ENCODE peak calls at places on chromosomes 3 and 15, in nine cellular contexts. W is GM12865; E is transverse colon; M is colonic mucosa; G is amniotic stem cell; A is stimulated activated CD8-positive, alpha-beta memory T cell treated with anti-CD3 and anti-CD28 coated beads, Interleukin-4, amount 100 ng/mL, for 1 hour; N is mesothelial cell of epicardium; D is endothelial cell; K is GM23248. B is an unnamed sample.

GRCh38 chr15:69513986-69514385 is 61.4 kb downstream of the RPLP1 start:
- DNase-seq in W (no peak), E (no peak), M (no peak), G (no peak), A (no peak), N (no peak), D (no peak), K (no peak), B (no peak)

GRCh38 chr15:58038426-58039106 is 26.9 kb downstream of the ALDH1A2 start:
- DNase-seq in W (no peak), E (peak), M (peak), G (no peak), A (no peak), N (no peak), D (no peak), K (peak), B (no peak)

GRCh38 chr15:73753250-73754130 is at the start of gene INSYN1:
- DNase-seq in W (no peak), E (peak), M (no peak), G (no peak), A (no peak), N (peak), D (peak), K (peak), B (no peak)

GRCh38 chr3:53970656-53971055 is 79.0 kb upstream of the SELENOK start:
- DNase-seq in W (no peak), E (no peak), M (no peak), G (no peak), A (no peak), N (no peak), D (no peak), K (no peak), B (no peak)

GRCh38 chr3:178558637-178559036 is 22.4 kb downstream of the KCNMB2 start:
- DNase-seq in W (peak), E (no peak), M (no peak), G (no peak), A (no peak), N (no peak), D (no peak), K (no peak), B (no peak)

GRCh38 chr3:142873569-142873968 is 15.3 kb downstream of the PCOLCE2 start:
- DNase-seq in W (no peak), E (no peak), M (no peak), G (no peak), A (no peak), N (no peak), D (no peak), K (no peak), B (no peak)

GRCh38 chr15:58684751-58685150 is 64.8 kb downstream of the ADAM10 start:
- DNase-seq in W (no peak), E (no peak), M (no peak), G (no peak), A (no peak), N (no peak), D (no peak), K (peak), B (no peak)

GRCh38 chr3:64220161-64220560 is 5.1 kb downstream of the PRICKLE2 start:
- DNase-seq in W (no peak), E (no peak), M (no peak), G (no peak), A (no peak), N (no peak), D (no peak), K (peak), B (no peak)

GRCh38 chr15:38648116-38648843 is 83.7 kb upstream of the RASGRP1 start:
- DNase-seq in W (no peak), E (no peak), M (no peak), G (no peak), A (no peak), N (no peak), D (no peak), K (no peak), B (no peak)

GRCh38 chr15:101126618-101127502 is 125.0 kb downstream of the CHSY1 start:
- DNase-seq in W (peak), E (no peak), M (no peak), G (no peak), A (no peak), N (no peak), D (no peak), K (peak), B (no peak)

GRCh38 chr3:57951106-57951882 is 56.9 kb upstream of the FLNB start:
- DNase-seq in W (no peak), E (peak), M (peak), G (peak), A (no peak), N (no peak), D (no peak), K (peak), B (peak)

GRCh38 chr15:66751579-66751978 is 49.5 kb downstream of the SMAD6 start:
- DNase-seq in W (peak), E (no peak), M (no peak), G (no peak), A (no peak), N (no peak), D (no peak), K (peak), B (no peak)

GRCh38 chr3:193214445-193214844 is 26.6 kb upstream of the PLAAT1 start:
- DNase-seq in W (no peak), E (no peak), M (no peak), G (no peak), A (no peak), N (no peak), D (no peak), K (peak), B (no peak)

GRCh38 chr15:78800189-78800588 is 11.1 kb downstream of the ADAMTS7 start:
- DNase-seq in W (no peak), E (no peak), M (no peak), G (no peak), A (no peak), N (no peak), D (no peak), K (no peak), B (no peak)

GRCh38 chr15:56428821-56429458 is 36.0 kb downstream of the MNS1 start:
- DNase-seq in W (peak), E (no peak), M (no peak), G (no peak), A (no peak), N (no peak), D (no peak), K (peak), B (no peak)

GRCh38 chr3:177995006-177995732 is 541.1 kb upstream of the KCNMB2 start:
- DNase-seq in W (no peak), E (no peak), M (no peak), G (no peak), A (no peak), N (no peak), D (no peak), K (peak), B (no peak)

GRCh38 chr15:95988574-95988887 is 342.0 kb upstream of the NR2F2 start:
- DNase-seq in W (peak), E (no peak), M (no peak), G (no peak), A (no peak), N (no peak), D (no peak), K (peak), B (no peak)

GRCh38 chr15:70854669-70854976 is 666 bp upstream of the LARP6 start:
- DNase-seq in W (peak), E (no peak), M (no peak), G (peak), A (no peak), N (no peak), D (no peak), K (peak), B (no peak)

GRCh38 chr3:96719921-96720320 is 94.5 kb upstream of the EPHA6 start:
- DNase-seq in W (no peak), E (no peak), M (no peak), G (no peak), A (no peak), N (no peak), D (no peak), K (no peak), B (no peak)

GRCh38 chr3:126828306-126828705 is 124.3 kb downstream of the CHCHD6 start:
- DNase-seq in W (no peak), E (no peak), M (no peak), G (no peak), A (no peak), N (no peak), D (no peak), K (no peak), B (no peak)

GRCh38 chr3:156530969-156531368 is 23.9 kb downstream of the SSR3 start:
- DNase-seq in W (no peak), E (no peak), M (no peak), G (no peak), A (no peak), N (no peak), D (no peak), K (no peak), B (no peak)

GRCh38 chr15:45456212-45457106 is 66.1 kb downstream of the SLC30A4 start:
- DNase-seq in W (peak), E (peak), M (peak), G (peak), A (no peak), N (peak), D (no peak), K (peak), B (no peak)

GRCh38 chr3:193673845-193674244 is 80.8 kb downstream of the OPA1 start:
- DNase-seq in W (no peak), E (no peak), M (no peak), G (no peak), A (no peak), N (no peak), D (peak), K (no peak), B (no peak)

GRCh38 chr15:97993310-97993738 is 32.8 kb downstream of the ARRDC4 start:
- DNase-seq in W (no peak), E (no peak), M (no peak), G (no peak), A (no peak), N (no peak), D (no peak), K (peak), B (no peak)

GRCh38 chr3:137263982-137264777 is 306.4 kb downstream of the IL20RB start:
- DNase-seq in W (no peak), E (peak), M (peak), G (no peak), A (no peak), N (no peak), D (no peak), K (no peak), B (no peak)

GRCh38 chr3:118801899-118802298 is 232.7 kb downstream of the IGSF11 start:
- DNase-seq in W (no peak), E (no peak), M (no peak), G (no peak), A (no peak), N (no peak), D (no peak), K (no peak), B (no peak)

GRCh38 chr15:99425666-99426301 is 140.0 kb upstream of the MEF2A start:
- DNase-seq in W (no peak), E (peak), M (no peak), G (no peak), A (no peak), N (no peak), D (no peak), K (no peak), B (no peak)

GRCh38 chr3:64237083-64237482 is 11.8 kb upstream of the PRICKLE2 start:
- DNase-seq in W (no peak), E (no peak), M (no peak), G (no peak), A (no peak), N (no peak), D (no peak), K (no peak), B (no peak)

GRCh38 chr3:141845407-141846049 is 30.9 kb upstream of the ATP1B3 start:
- DNase-seq in W (peak), E (peak), M (peak), G (no peak), A (no peak), N (no peak), D (peak), K (no peak), B (no peak)

GRCh38 chr3:48077835-48078234 is 61.6 kb upstream of the MAP4 start:
- DNase-seq in W (no peak), E (no peak), M (no peak), G (no peak), A (no peak), N (no peak), D (no peak), K (peak), B (no peak)